ENCODE peak calls at places on chromosomes 6 and 20, in six cellular contexts. One of them, this sample, is unnamed.

GRCh38 chr6:140475086-140475485 is 1100.6 kb upstream of the CITED2 start:
- DNase-seq in psoas muscle: no peak
- DNase-seq in stimulated activated CD8-positive, alpha-beta memory T cell treated with anti-CD3 and anti-CD28 coated beads, Interleukin-15, amount 100 ng/mL, for 4 hours: no peak
- DNase-seq in AG10803: no peak
- DNase-seq in foreskin fibroblast: no peak
- DNase-seq in NCI-H2107: no peak
- DNase-seq in this sample: no peak

GRCh38 chr6:136586295-136586694 is 36.1 kb upstream of the MAP7 start:
- DNase-seq in psoas muscle: no peak
- DNase-seq in stimulated activated CD8-positive, alpha-beta memory T cell treated with anti-CD3 and anti-CD28 coated beads, Interleukin-15, amount 100 ng/mL, for 4 hours: no peak
- DNase-seq in AG10803: peak
- DNase-seq in foreskin fibroblast: peak
- DNase-seq in NCI-H2107: no peak
- DNase-seq in this sample: no peak

GRCh38 chr6:161272600-161273355 is 1.1 kb downstream of the AGPAT4 start:
- DNase-seq in psoas muscle: no peak
- DNase-seq in stimulated activated CD8-positive, alpha-beta memory T cell treated with anti-CD3 and anti-CD28 coated beads, Interleukin-15, amount 100 ng/mL, for 4 hours: no peak
- DNase-seq in AG10803: peak
- DNase-seq in foreskin fibroblast: peak
- DNase-seq in NCI-H2107: peak
- DNase-seq in this sample: no peak

GRCh38 chr6:41298785-41299498 is 12.5 kb upstream of the TREM1 start:
- DNase-seq in psoas muscle: no peak
- DNase-seq in stimulated activated CD8-positive, alpha-beta memory T cell treated with anti-CD3 and anti-CD28 coated beads, Interleukin-15, amount 100 ng/mL, for 4 hours: no peak
- DNase-seq in AG10803: no peak
- DNase-seq in foreskin fibroblast: no peak
- DNase-seq in NCI-H2107: no peak
- DNase-seq in this sample: no peak

GRCh38 chr6:44025226-44025625 is 102.0 kb downstream of the MRPL14 start:
- DNase-seq in psoas muscle: no peak
- DNase-seq in stimulated activated CD8-positive, alpha-beta memory T cell treated with anti-CD3 and anti-CD28 coated beads, Interleukin-15, amount 100 ng/mL, for 4 hours: no peak
- DNase-seq in AG10803: no peak
- DNase-seq in foreskin fibroblast: no peak
- DNase-seq in NCI-H2107: no peak
- DNase-seq in this sample: no peak

GRCh38 chr20:44448753-44449546 is 26.7 kb upstream of the TTPAL start:
- DNase-seq in psoas muscle: no peak
- DNase-seq in stimulated activated CD8-positive, alpha-beta memory T cell treated with anti-CD3 and anti-CD28 coated beads, Interleukin-15, amount 100 ng/mL, for 4 hours: no peak
- DNase-seq in AG10803: no peak
- DNase-seq in foreskin fibroblast: no peak
- DNase-seq in NCI-H2107: no peak
- DNase-seq in this sample: peak

GRCh38 chr6:50602191-50602810 is 111.0 kb upstream of the TFAP2D start:
- DNase-seq in psoas muscle: no peak
- DNase-seq in stimulated activated CD8-positive, alpha-beta memory T cell treated with anti-CD3 and anti-CD28 coated beads, Interleukin-15, amount 100 ng/mL, for 4 hours: no peak
- DNase-seq in AG10803: peak
- DNase-seq in foreskin fibroblast: peak
- DNase-seq in NCI-H2107: no peak
- DNase-seq in this sample: no peak

GRCh38 chr6:137892271-137892708 is 25.2 kb downstream of the TNFAIP3 start:
- DNase-seq in psoas muscle: no peak
- DNase-seq in stimulated activated CD8-positive, alpha-beta memory T cell treated with anti-CD3 and anti-CD28 coated beads, Interleukin-15, amount 100 ng/mL, for 4 hours: no peak
- DNase-seq in AG10803: peak
- DNase-seq in foreskin fibroblast: peak
- DNase-seq in NCI-H2107: no peak
- DNase-seq in this sample: no peak

GRCh38 chr20:63404129-63405085 is 43.3 kb upstream of the CHRNA4 start:
- DNase-seq in psoas muscle: no peak
- DNase-seq in stimulated activated CD8-positive, alpha-beta memory T cell treated with anti-CD3 and anti-CD28 coated beads, Interleukin-15, amount 100 ng/mL, for 4 hours: no peak
- DNase-seq in AG10803: no peak
- DNase-seq in foreskin fibroblast: no peak
- DNase-seq in NCI-H2107: peak
- DNase-seq in this sample: no peak

GRCh38 chr6:96467814-96468213 is 53.8 kb upstream of the UFL1 start:
- DNase-seq in psoas muscle: no peak
- DNase-seq in stimulated activated CD8-positive, alpha-beta memory T cell treated with anti-CD3 and anti-CD28 coated beads, Interleukin-15, amount 100 ng/mL, for 4 hours: no peak
- DNase-seq in AG10803: no peak
- DNase-seq in foreskin fibroblast: no peak
- DNase-seq in NCI-H2107: no peak
- DNase-seq in this sample: no peak

GRCh38 chr6:136525586-136526195 is 24.5 kb downstream of the MAP7 start:
- DNase-seq in psoas muscle: no peak
- DNase-seq in stimulated activated CD8-positive, alpha-beta memory T cell treated with anti-CD3 and anti-CD28 coated beads, Interleukin-15, amount 100 ng/mL, for 4 hours: no peak
- DNase-seq in AG10803: peak
- DNase-seq in foreskin fibroblast: no peak
- DNase-seq in NCI-H2107: no peak
- DNase-seq in this sample: no peak

GRCh38 chr6:51352506-51353029 is 533.9 kb downstream of the TFAP2B start:
- DNase-seq in psoas muscle: no peak
- DNase-seq in stimulated activated CD8-positive, alpha-beta memory T cell treated with anti-CD3 and anti-CD28 coated beads, Interleukin-15, amount 100 ng/mL, for 4 hours: no peak
- DNase-seq in AG10803: no peak
- DNase-seq in foreskin fibroblast: no peak
- DNase-seq in NCI-H2107: no peak
- DNase-seq in this sample: no peak

GRCh38 chr6:72286911-72287311 is 335.0 kb upstream of the KCNQ5 start:
- DNase-seq in psoas muscle: no peak
- DNase-seq in stimulated activated CD8-positive, alpha-beta memory T cell treated with anti-CD3 and anti-CD28 coated beads, Interleukin-15, amount 100 ng/mL, for 4 hours: no peak
- DNase-seq in AG10803: peak
- DNase-seq in foreskin fibroblast: peak
- DNase-seq in NCI-H2107: no peak
- DNase-seq in this sample: no peak

GRCh38 chr20:25207149-25207959 is 11.8 kb downstream of the ENTPD6 start:
- DNase-seq in psoas muscle: no peak
- DNase-seq in stimulated activated CD8-positive, alpha-beta memory T cell treated with anti-CD3 and anti-CD28 coated beads, Interleukin-15, amount 100 ng/mL, for 4 hours: no peak
- DNase-seq in AG10803: no peak
- DNase-seq in foreskin fibroblast: no peak
- DNase-seq in NCI-H2107: no peak
- DNase-seq in this sample: no peak

GRCh38 chr6:43798688-43799444 is 28.9 kb downstream of the VEGFA start:
- DNase-seq in psoas muscle: peak
- DNase-seq in stimulated activated CD8-positive, alpha-beta memory T cell treated with anti-CD3 and anti-CD28 coated beads, Interleukin-15, amount 100 ng/mL, for 4 hours: no peak
- DNase-seq in AG10803: peak
- DNase-seq in foreskin fibroblast: peak
- DNase-seq in NCI-H2107: no peak
- DNase-seq in this sample: peak

GRCh38 chr6:2959909-2960719 is 11.3 kb downstream of the SERPINB6 start:
- DNase-seq in psoas muscle: no peak
- DNase-seq in stimulated activated CD8-positive, alpha-beta memory T cell treated with anti-CD3 and anti-CD28 coated beads, Interleukin-15, amount 100 ng/mL, for 4 hours: no peak
- DNase-seq in AG10803: peak
- DNase-seq in foreskin fibroblast: peak
- DNase-seq in NCI-H2107: no peak
- DNase-seq in this sample: peak

GRCh38 chr20:2873747-2874041 is 413 bp downstream of the PTPRA start:
- DNase-seq in psoas muscle: peak
- DNase-seq in stimulated activated CD8-positive, alpha-beta memory T cell treated with anti-CD3 and anti-CD28 coated beads, Interleukin-15, amount 100 ng/mL, for 4 hours: peak
- DNase-seq in AG10803: no peak
- DNase-seq in foreskin fibroblast: no peak
- DNase-seq in NCI-H2107: no peak
- DNase-seq in this sample: peak

GRCh38 chr6:152642578-152643375 is 5.6 kb upstream of the SYNE1 start:
- DNase-seq in psoas muscle: no peak
- DNase-seq in stimulated activated CD8-positive, alpha-beta memory T cell treated with anti-CD3 and anti-CD28 coated beads, Interleukin-15, amount 100 ng/mL, for 4 hours: no peak
- DNase-seq in AG10803: peak
- DNase-seq in foreskin fibroblast: peak
- DNase-seq in NCI-H2107: peak
- DNase-seq in this sample: peak

GRCh38 chr6:108123516-108123929 is 42.3 kb upstream of the NR2E1 start:
- DNase-seq in psoas muscle: no peak
- DNase-seq in stimulated activated CD8-positive, alpha-beta memory T cell treated with anti-CD3 and anti-CD28 coated beads, Interleukin-15, amount 100 ng/mL, for 4 hours: no peak
- DNase-seq in AG10803: no peak
- DNase-seq in foreskin fibroblast: no peak
- DNase-seq in NCI-H2107: no peak
- DNase-seq in this sample: no peak

GRCh38 chr20:52783769-52784168 is 188.4 kb upstream of the TSHZ2 start:
- DNase-seq in psoas muscle: no peak
- DNase-seq in stimulated activated CD8-positive, alpha-beta memory T cell treated with anti-CD3 and anti-CD28 coated beads, Interleukin-15, amount 100 ng/mL, for 4 hours: no peak
- DNase-seq in AG10803: no peak
- DNase-seq in foreskin fibroblast: no peak
- DNase-seq in NCI-H2107: no peak
- DNase-seq in this sample: no peak

GRCh38 chr20:22921595-22922421 is 113.3 kb upstream of the SSTR4 start:
- DNase-seq in psoas muscle: no peak
- DNase-seq in stimulated activated CD8-positive, alpha-beta memory T cell treated with anti-CD3 and anti-CD28 coated beads, Interleukin-15, amount 100 ng/mL, for 4 hours: no peak
- DNase-seq in AG10803: peak
- DNase-seq in foreskin fibroblast: peak
- DNase-seq in NCI-H2107: no peak
- DNase-seq in this sample: no peak

GRCh38 chr6:37525460-37526357 is 26.0 kb upstream of the CCDC167 start:
- DNase-seq in psoas muscle: no peak
- DNase-seq in stimulated activated CD8-positive, alpha-beta memory T cell treated with anti-CD3 and anti-CD28 coated beads, Interleukin-15, amount 100 ng/mL, for 4 hours: no peak
- DNase-seq in AG10803: no peak
- DNase-seq in foreskin fibroblast: no peak
- DNase-seq in NCI-H2107: no peak
- DNase-seq in this sample: no peak

GRCh38 chr6:155881845-155882526 is 426.3 kb upstream of the NOX3 start:
- DNase-seq in psoas muscle: no peak
- DNase-seq in stimulated activated CD8-positive, alpha-beta memory T cell treated with anti-CD3 and anti-CD28 coated beads, Interleukin-15, amount 100 ng/mL, for 4 hours: no peak
- DNase-seq in AG10803: no peak
- DNase-seq in foreskin fibroblast: no peak
- DNase-seq in NCI-H2107: no peak
- DNase-seq in this sample: no peak

GRCh38 chr6:166419268-166419667 is 36.5 kb upstream of the MPC1 start:
- DNase-seq in psoas muscle: no peak
- DNase-seq in stimulated activated CD8-positive, alpha-beta memory T cell treated with anti-CD3 and anti-CD28 coated beads, Interleukin-15, amount 100 ng/mL, for 4 hours: peak
- DNase-seq in AG10803: peak
- DNase-seq in foreskin fibroblast: no peak
- DNase-seq in NCI-H2107: no peak
- DNase-seq in this sample: no peak

GRCh38 chr6:67068781-67069180 is 1361.8 kb upstream of the EYS start:
- DNase-seq in psoas muscle: no peak
- DNase-seq in stimulated activated CD8-positive, alpha-beta memory T cell treated with anti-CD3 and anti-CD28 coated beads, Interleukin-15, amount 100 ng/mL, for 4 hours: no peak
- DNase-seq in AG10803: no peak
- DNase-seq in foreskin fibroblast: no peak
- DNase-seq in NCI-H2107: no peak
- DNase-seq in this sample: no peak

GRCh38 chr20:60138263-60139127 is 180.3 kb downstream of the CDH26 start:
- DNase-seq in psoas muscle: peak
- DNase-seq in stimulated activated CD8-positive, alpha-beta memory T cell treated with anti-CD3 and anti-CD28 coated beads, Interleukin-15, amount 100 ng/mL, for 4 hours: no peak
- DNase-seq in AG10803: peak
- DNase-seq in foreskin fibroblast: no peak
- DNase-seq in NCI-H2107: peak
- DNase-seq in this sample: peak